ENCODE peak calls at places on chromosomes 5 and 9, in four cellular contexts. One of them, this sample, is unnamed.

GRCh38 chr5:115054387-115054951 is 115.2 kb downstream of the TRIM36 start:
- DNase-seq in adrenal gland: no peak
- DNase-seq in A549: no peak
- DNase-seq in GM06990: no peak
- DNase-seq in this sample: no peak

GRCh38 chr9:36358486-36358885 is 41.6 kb downstream of the RNF38 start:
- DNase-seq in A549: no peak
- DNase-seq in adrenal gland: no peak
- DNase-seq in GM06990: no peak
- DNase-seq in this sample: no peak

GRCh38 chr9:123568691-123569342 is 212.8 kb downstream of the CRB2 start:
- DNase-seq in A549: no peak
- DNase-seq in GM06990: no peak
- DNase-seq in adrenal gland: no peak
- DNase-seq in this sample: no peak

GRCh38 chr9:107768224-107768623 is 278.7 kb upstream of the KLF4 start:
- DNase-seq in A549: no peak
- DNase-seq in adrenal gland: no peak
- DNase-seq in GM06990: no peak
- DNase-seq in this sample: no peak

GRCh38 chr5:58958701-58959100 is 375.8 kb downstream of the RAB3C start:
- DNase-seq in A549: no peak
- DNase-seq in adrenal gland: no peak
- DNase-seq in GM06990: no peak
- DNase-seq in this sample: no peak

GRCh38 chr9:35688558-35689350 is 971 bp downstream of the TPM2 start:
- DNase-seq in adrenal gland: no peak
- DNase-seq in A549: peak
- DNase-seq in GM06990: no peak
- DNase-seq in this sample: no peak

GRCh38 chr5:143771229-143772001 is 40.5 kb upstream of the HMHB1 start:
- DNase-seq in adrenal gland: no peak
- DNase-seq in GM06990: no peak
- DNase-seq in A549: no peak
- DNase-seq in this sample: no peak

GRCh38 chr5:35762368-35762767 is 94.3 kb upstream of the IL7R start:
- DNase-seq in A549: no peak
- DNase-seq in GM06990: no peak
- DNase-seq in adrenal gland: no peak
- DNase-seq in this sample: no peak

GRCh38 chr9:70805953-70806352 is 315.5 kb downstream of the TRPM3 start:
- DNase-seq in A549: no peak
- DNase-seq in adrenal gland: no peak
- DNase-seq in GM06990: no peak
- DNase-seq in this sample: no peak

GRCh38 chr5:1008451-1009358 is at the start of gene NKD2:
- DNase-seq in adrenal gland: peak
- DNase-seq in A549: peak
- DNase-seq in GM06990: peak
- DNase-seq in this sample: no peak

GRCh38 chr5:92641031-92641962 is 939.7 kb downstream of the NR2F1-AS1 start:
- DNase-seq in adrenal gland: no peak
- DNase-seq in A549: peak
- DNase-seq in GM06990: no peak
- DNase-seq in this sample: no peak

GRCh38 chr5:168147536-168148460 is 143.6 kb upstream of the WWC1 start:
- DNase-seq in adrenal gland: no peak
- DNase-seq in GM06990: no peak
- DNase-seq in A549: no peak
- DNase-seq in this sample: no peak

GRCh38 chr9:98798254-98798653 is 1.9 kb upstream of the ANKS6 start:
- DNase-seq in A549: no peak
- DNase-seq in adrenal gland: no peak
- DNase-seq in GM06990: no peak
- DNase-seq in this sample: no peak

GRCh38 chr9:88777498-88778312 is 213.6 kb upstream of the S1PR3 start:
- DNase-seq in GM06990: peak
- DNase-seq in A549: no peak
- DNase-seq in adrenal gland: no peak
- DNase-seq in this sample: no peak

GRCh38 chr9:91489391-91489899 is 65.8 kb upstream of the NFIL3 start:
- DNase-seq in GM06990: no peak
- DNase-seq in A549: no peak
- DNase-seq in adrenal gland: no peak
- DNase-seq in this sample: no peak

GRCh38 chr9:80951675-80952074 is 737.7 kb downstream of the TLE1 start:
- DNase-seq in adrenal gland: no peak
- DNase-seq in GM06990: no peak
- DNase-seq in A549: no peak
- DNase-seq in this sample: no peak

GRCh38 chr5:148826082-148826971 is at the start of gene ADRB2:
- DNase-seq in GM06990: peak
- DNase-seq in A549: peak
- DNase-seq in adrenal gland: peak
- DNase-seq in this sample: peak

GRCh38 chr5:67379761-67380160 is 183.2 kb upstream of the CD180 start:
- DNase-seq in GM06990: no peak
- DNase-seq in A549: no peak
- DNase-seq in adrenal gland: no peak
- DNase-seq in this sample: no peak

GRCh38 chr5:164115420-164115819 is 610.0 kb downstream of the MAT2B start:
- DNase-seq in GM06990: no peak
- DNase-seq in A549: no peak
- DNase-seq in adrenal gland: no peak
- DNase-seq in this sample: no peak

GRCh38 chr5:179207920-179208705 is 137.1 kb downstream of the ADAMTS2 start:
- DNase-seq in A549: no peak
- DNase-seq in GM06990: no peak
- DNase-seq in adrenal gland: no peak
- DNase-seq in this sample: no peak

GRCh38 chr5:14593326-14594036 is 11.9 kb downstream of the OTULINL start:
- DNase-seq in adrenal gland: no peak
- DNase-seq in GM06990: no peak
- DNase-seq in A549: no peak
- DNase-seq in this sample: no peak

GRCh38 chr9:122122468-122122867 is 29.4 kb upstream of the TTLL11 start:
- DNase-seq in adrenal gland: no peak
- DNase-seq in GM06990: no peak
- DNase-seq in A549: no peak
- DNase-seq in this sample: no peak

GRCh38 chr5:159422371-159422770 is 92.1 kb upstream of the IL12B start:
- DNase-seq in GM06990: no peak
- DNase-seq in adrenal gland: no peak
- DNase-seq in A549: no peak
- DNase-seq in this sample: no peak

GRCh38 chr5:219492-219891 is 1.4 kb downstream of the SDHA start:
- DNase-seq in GM06990: no peak
- DNase-seq in adrenal gland: no peak
- DNase-seq in A549: no peak
- DNase-seq in this sample: no peak

GRCh38 chr5:151954271-151954670 is 29.6 kb upstream of the GLRA1 start:
- DNase-seq in A549: no peak
- DNase-seq in GM06990: no peak
- DNase-seq in adrenal gland: no peak
- DNase-seq in this sample: no peak

DNA sequence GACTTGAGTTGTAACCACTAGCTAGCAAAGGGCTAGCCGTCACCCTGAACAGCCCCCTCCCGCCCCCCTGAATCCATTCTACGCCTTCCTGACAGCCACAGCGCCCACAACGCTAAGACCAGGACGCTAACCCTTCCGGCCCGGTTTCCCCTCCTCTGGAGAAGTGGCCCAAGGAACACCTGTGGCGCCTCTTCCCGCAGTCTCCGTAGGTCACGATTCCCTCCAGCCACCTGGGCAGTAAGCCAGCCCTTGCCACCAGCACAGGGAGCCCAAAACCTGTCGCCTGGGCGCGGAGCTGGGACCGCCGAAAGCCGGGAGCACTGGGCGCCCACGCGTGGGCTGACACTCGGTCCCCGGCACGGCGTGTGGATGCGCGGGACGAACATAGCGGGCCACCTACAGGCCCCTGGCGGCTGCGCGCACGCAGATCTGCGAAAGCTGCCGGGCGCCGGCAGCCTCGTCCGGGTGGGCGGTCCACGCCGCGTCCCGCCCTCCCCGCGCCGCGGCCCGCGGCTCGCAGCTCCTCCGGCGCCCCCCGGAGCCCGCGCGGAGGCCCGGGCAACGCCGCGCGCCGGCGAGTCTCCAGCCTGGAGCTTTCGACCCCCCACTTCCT is 596 bp downstream of the IRF1 start:
- DNase-seq in A549: peak
- DNase-seq in GM06990: no peak
- DNase-seq in adrenal gland: peak
- DNase-seq in this sample: no peak
- H3K4me3 ChIP-seq in A549: peak
- H3K4me3 ChIP-seq in GM06990: peak
- H3K4me3 ChIP-seq in adrenal gland: peak
- H3K4me3 ChIP-seq in this sample: peak

GRCh38 chr5:141878186-141878770 is at the start of gene PCDH1:
- DNase-seq in adrenal gland: peak
- DNase-seq in GM06990: no peak
- DNase-seq in A549: peak
- DNase-seq in this sample: no peak

GRCh38 chr5:141875795-141876627 is 2.2 kb downstream of the PCDH1 start:
- DNase-seq in adrenal gland: no peak
- DNase-seq in GM06990: no peak
- DNase-seq in A549: no peak
- DNase-seq in this sample: no peak

GRCh38 chr5:141875022-141875740 is 3.0 kb downstream of the PCDH1 start:
- DNase-seq in GM06990: no peak
- DNase-seq in adrenal gland: no peak
- DNase-seq in A549: no peak
- DNase-seq in this sample: no peak

GRCh38 chr5:141877478-141878185 is 578 bp downstream of the PCDH1 start:
- DNase-seq in GM06990: no peak
- DNase-seq in adrenal gland: no peak
- DNase-seq in A549: peak
- DNase-seq in this sample: no peak

GRCh38 chr5:141876628-141877477 is 1.4 kb downstream of the PCDH1 start:
- DNase-seq in GM06990: no peak
- DNase-seq in adrenal gland: no peak
- DNase-seq in A549: peak
- DNase-seq in this sample: no peak
- TF ChIP-seq CTCF in GM06990: no peak
- TF ChIP-seq CTCF in adrenal gland: no peak
- TF ChIP-seq CTCF in A549: no peak
- TF ChIP-seq CTCF in this sample: no peak

GRCh38 chr5:31455172-31455571 is 76.7 kb downstream of the DROSHA start:
- DNase-seq in adrenal gland: no peak
- DNase-seq in GM06990: no peak
- DNase-seq in A549: no peak
- DNase-seq in this sample: no peak

GRCh38 chr5:31465282-31465681 is 66.6 kb downstream of the DROSHA start:
- DNase-seq in GM06990: no peak
- DNase-seq in A549: no peak
- DNase-seq in adrenal gland: no peak
- DNase-seq in this sample: no peak

GRCh38 chr5:31464081-31464480 is 67.8 kb downstream of the DROSHA start:
- DNase-seq in GM06990: no peak
- DNase-seq in adrenal gland: no peak
- DNase-seq in A549: no peak
- DNase-seq in this sample: no peak

GRCh38 chr5:31463341-31463740 is 68.6 kb downstream of the DROSHA start:
- DNase-seq in GM06990: no peak
- DNase-seq in adrenal gland: no peak
- DNase-seq in A549: no peak
- DNase-seq in this sample: no peak

GRCh38 chr5:31459594-31459993 is 72.3 kb downstream of the DROSHA start:
- DNase-seq in GM06990: no peak
- DNase-seq in A549: no peak
- DNase-seq in adrenal gland: no peak
- DNase-seq in this sample: no peak
- H3K4me3 ChIP-seq in GM06990: no peak
- H3K4me3 ChIP-seq in A549: no peak
- H3K4me3 ChIP-seq in adrenal gland: no peak
- H3K4me3 ChIP-seq in this sample: no peak

GRCh38 chr9:14283276-14283675 is 30.7 kb downstream of the NFIB start:
- DNase-seq in adrenal gland: no peak
- DNase-seq in A549: no peak
- DNase-seq in GM06990: no peak
- DNase-seq in this sample: no peak

GRCh38 chr9:14277761-14278160 is 36.2 kb downstream of the NFIB start:
- DNase-seq in adrenal gland: no peak
- DNase-seq in A549: no peak
- DNase-seq in GM06990: no peak
- DNase-seq in this sample: no peak

GRCh38 chr9:14279671-14280070 is 34.3 kb downstream of the NFIB start:
- DNase-seq in GM06990: no peak
- DNase-seq in adrenal gland: no peak
- DNase-seq in A549: no peak
- DNase-seq in this sample: no peak

GRCh38 chr9:14278291-14278721 is 35.6 kb downstream of the NFIB start:
- DNase-seq in adrenal gland: no peak
- DNase-seq in A549: no peak
- DNase-seq in GM06990: no peak
- DNase-seq in this sample: no peak

GRCh38 chr9:14281136-14281795 is 32.7 kb downstream of the NFIB start:
- DNase-seq in GM06990: no peak
- DNase-seq in adrenal gland: no peak
- DNase-seq in A549: no peak
- DNase-seq in this sample: no peak
- TF ChIP-seq CTCF in GM06990: no peak
- TF ChIP-seq CTCF in adrenal gland: no peak
- TF ChIP-seq CTCF in A549: no peak
- TF ChIP-seq CTCF in this sample: no peak

DNA sequence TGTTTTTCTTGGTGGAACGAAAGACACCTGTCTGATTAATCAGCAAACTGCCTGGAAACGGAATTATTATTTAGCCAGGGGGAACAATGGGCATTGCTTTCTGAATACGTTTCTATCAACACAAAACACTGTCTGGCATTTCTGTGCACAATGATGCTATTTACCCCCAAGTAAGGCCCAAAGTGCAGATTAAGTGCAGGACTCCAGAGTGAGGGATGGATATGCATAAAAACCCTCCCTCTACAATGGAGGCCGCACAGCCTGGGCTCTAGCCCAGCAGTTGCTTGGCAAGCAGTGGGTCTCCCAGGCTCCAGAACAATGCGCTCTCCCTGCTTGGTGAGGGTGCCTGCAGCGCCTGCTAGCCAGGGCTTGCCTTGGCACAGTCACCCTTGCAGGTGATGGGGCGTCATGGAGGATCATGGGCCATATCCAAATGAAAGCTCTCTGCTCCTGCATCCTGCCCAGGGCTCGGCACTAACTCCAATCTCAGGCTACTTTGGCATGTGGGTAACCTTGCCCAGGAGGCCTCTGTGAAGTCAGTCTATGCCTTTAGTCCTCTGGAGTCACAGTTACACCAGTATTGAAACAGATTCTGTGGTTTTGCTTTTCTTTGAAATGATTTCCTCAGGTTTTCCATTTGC is 11.5 kb upstream of the SPATA24 start:
- DNase-seq in GM06990: no peak
- DNase-seq in adrenal gland: no peak
- DNase-seq in A549: no peak
- DNase-seq in this sample: no peak
- H3K4me3 ChIP-seq in GM06990: no peak
- H3K4me3 ChIP-seq in adrenal gland: no peak
- H3K4me3 ChIP-seq in A549: no peak
- H3K4me3 ChIP-seq in this sample: no peak